ENCODE peak calls at places on chromosomes 4 and X, in seven cellular contexts. X is KBM-7; C is stimulated activated CD4-positive, alpha-beta T cell treated with anti-CD3 and anti-CD28 coated beads, Interleukin-1b, Interleukin-23, amount 100 ng/mL, for 24 hours; A is iPS DF 6.9; T is fibroblast of lung; U is G401; H is NCI-H1930. R is an unnamed sample.

GRCh38 chrX:1389181-1389992 is 2.5 kb downstream of the SLC25A6 start:
- DNase-seq in T (no peak), U (no peak), H (no peak), X (no peak), C (no peak), A (no peak), R (no peak)

GRCh38 chr4:165355900-165356300 is 22.9 kb upstream of the CPE start:
- DNase-seq in C (no peak), X (peak), T (peak), H (peak), A (no peak), U (peak), R (no peak)

GRCh38 chr4:101993002-101993840 is 202.7 kb downstream of the BANK1 start:
- DNase-seq in T (peak), A (no peak), U (peak), C (no peak), H (no peak), X (peak), R (no peak)

GRCh38 chrX:64853424-64853823 is 122.8 kb downstream of the ZC4H2 start:
- DNase-seq in U (no peak), C (no peak), A (no peak), X (no peak), T (no peak), H (no peak), R (no peak)

GRCh38 chr4:140690093-140690492 is 66.1 kb downstream of the TBC1D9 start:
- DNase-seq in C (no peak), T (no peak), U (no peak), H (no peak), X (no peak), A (no peak), R (no peak)

GRCh38 chrX:80098038-80098437 is 83.5 kb downstream of the TBX22 start:
- DNase-seq in C (no peak), U (no peak), T (no peak), H (no peak), X (no peak), A (no peak), R (no peak)

GRCh38 chrX:140572724-140573123 is 67.9 kb upstream of the SOX3 start:
- DNase-seq in A (peak), C (no peak), T (peak), H (no peak), U (peak), X (peak), R (peak)

GRCh38 chr4:180767330-180767729 is 1475.9 kb upstream of the TENM3 start:
- DNase-seq in T (no peak), C (no peak), U (no peak), X (no peak), A (peak), H (no peak), R (no peak)

GRCh38 chr4:174631901-174632758 is 109.8 kb upstream of the HPGD start:
- DNase-seq in A (peak), U (peak), C (no peak), X (peak), H (peak), T (peak), R (no peak)

GRCh38 chrX:100048156-100048555 is 361.9 kb downstream of the PCDH19 start:
- DNase-seq in H (no peak), U (no peak), C (no peak), A (no peak), X (no peak), T (no peak), R (no peak)

GRCh38 chr4:144582105-144582850 is 63.7 kb upstream of the HHIP start:
- DNase-seq in H (no peak), T (no peak), X (no peak), C (no peak), A (no peak), U (no peak), R (no peak)

GRCh38 chrX:112628288-112628687 is 51.5 kb downstream of the LHFPL1 start:
- DNase-seq in A (no peak), X (no peak), H (no peak), U (no peak), T (no peak), C (no peak), R (no peak)

GRCh38 chr4:139488442-139488841 is 34.5 kb downstream of the RAB33B start:
- DNase-seq in A (no peak), H (no peak), T (no peak), X (no peak), U (no peak), C (no peak), R (no peak)

GRCh38 chrX:69137371-69137881 is 27.8 kb downstream of the PJA1 start:
- DNase-seq in T (peak), U (no peak), A (no peak), H (no peak), C (no peak), X (no peak), R (no peak)

GRCh38 chr4:87108142-87108546 is 112.3 kb downstream of the KLHL8 start:
- DNase-seq in C (no peak), A (no peak), U (peak), X (no peak), T (peak), H (no peak), R (no peak)

GRCh38 chr4:54588404-54588803 is 69.4 kb upstream of the KIT start:
- DNase-seq in A (no peak), H (no peak), T (no peak), C (no peak), U (no peak), X (no peak), R (no peak)

GRCh38 chrX:109830704-109831206 is 97.7 kb upstream of the ACSL4 start:
- DNase-seq in X (no peak), U (no peak), T (peak), C (no peak), A (no peak), H (no peak), R (no peak)

GRCh38 chr4:1783011-1783410 is 10.1 kb upstream of the FGFR3 start:
- DNase-seq in C (no peak), T (no peak), U (no peak), A (no peak), X (no peak), H (no peak), R (no peak)

GRCh38 chr4:76072760-76073159 is 1.7 kb upstream of the ART3 start:
- DNase-seq in H (no peak), X (no peak), C (no peak), T (no peak), A (no peak), U (no peak), R (no peak)

GRCh38 chrX:15973941-15974340 is 119.3 kb upstream of the AP1S2 start:
- DNase-seq in H (no peak), U (no peak), T (peak), X (no peak), C (no peak), A (no peak), R (no peak)

GRCh38 chr4:141686929-141687328 is 50.5 kb downstream of the IL15 start:
- DNase-seq in C (no peak), A (no peak), U (no peak), X (no peak), H (no peak), T (peak), R (no peak)

GRCh38 chr4:37431417-37431743 is 186.8 kb downstream of the NWD2 start:
- DNase-seq in H (no peak), U (no peak), C (no peak), T (no peak), X (no peak), A (no peak), R (no peak)

GRCh38 chr4:25442863-25443307 is 65.8 kb downstream of the ANAPC4 start:
- DNase-seq in X (no peak), U (no peak), C (no peak), H (no peak), T (no peak), A (no peak), R (no peak)

GRCh38 chrX:9147631-9148189 is 113.8 kb upstream of the FAM9B start:
- DNase-seq in X (no peak), U (no peak), H (no peak), T (no peak), A (peak), C (no peak), R (peak)

GRCh38 chrX:67523002-67523711 is 20.7 kb upstream of the AR start:
- DNase-seq in H (no peak), X (peak), T (no peak), C (no peak), A (no peak), U (no peak), R (no peak)

GRCh38 chr4:39255916-39256315 is 73.6 kb downstream of the WDR19 start:
- DNase-seq in H (no peak), A (no peak), T (no peak), X (no peak), C (no peak), U (no peak), R (no peak)

GRCh38 chr4:7861440-7861881 is 78.2 kb downstream of the AFAP1 start:
- DNase-seq in A (no peak), X (no peak), U (peak), H (no peak), C (no peak), T (peak), R (no peak)

GRCh38 chr4:76764251-76764650 is 133.7 kb downstream of the SOWAHB start:
- DNase-seq in C (no peak), A (no peak), H (no peak), U (no peak), X (no peak), T (peak), R (no peak)

GRCh38 chr4:165439344-165439743 is 60.5 kb downstream of the CPE start:
- DNase-seq in H (no peak), U (peak), A (no peak), T (no peak), C (no peak), X (no peak), R (no peak)

GRCh38 chr4:85166318-85166717 is 199.8 kb upstream of the WDFY3 start:
- DNase-seq in U (no peak), A (no peak), T (no peak), C (no peak), H (no peak), X (no peak), R (no peak)

GRCh38 chr4:153223935-153224334 is 19.7 kb downstream of the TRIM2 start:
- DNase-seq in C (no peak), U (peak), H (no peak), A (no peak), T (peak), X (no peak), R (no peak)

GRCh38 chr4:19195696-19196095 is 1056.0 kb upstream of the SLIT2 start:
- DNase-seq in A (peak), U (no peak), C (no peak), T (no peak), X (no peak), H (no peak), R (peak)

GRCh38 chr4:174475528-174475927 is 46.8 kb downstream of the HPGD start:
- DNase-seq in H (no peak), U (no peak), T (no peak), A (no peak), X (no peak), C (no peak), R (no peak)

GRCh38 chr4:47703964-47704363 is 133.9 kb downstream of the CORIN start:
- DNase-seq in T (no peak), H (no peak), U (no peak), A (no peak), C (no peak), X (no peak), R (no peak)

R was measured in H1.